ENCODE peak calls at places on chromosomes 13 and 19, in seven cellular contexts. One of them, this sample, is unnamed.

GRCh38 chr19:17090501-17091074 is 15.0 kb downstream of the MYO9B start:
- DNase-seq in GM04504: no peak
- DNase-seq in DMS79 treated with DMSO at 0.1 percent for 48 hours: no peak
- DNase-seq in T-helper 17 cell: no peak
- DNase-seq in activated naive CD4-positive, alpha-beta T cell treated with anti-CD3 and anti-CD28 coated beads, Interleukin-2, amount 10 ng/mL, durations not matched to agents 7 days and 5 days: no peak
- DNase-seq in iPS-NIHi11: no peak
- DNase-seq in colonic mucosa: no peak
- DNase-seq in this sample: no peak

GRCh38 chr19:58047672-58048071 is 11.4 kb upstream of the ZNF135 start:
- DNase-seq in GM04504: no peak
- DNase-seq in DMS79 treated with DMSO at 0.1 percent for 48 hours: no peak
- DNase-seq in T-helper 17 cell: no peak
- DNase-seq in activated naive CD4-positive, alpha-beta T cell treated with anti-CD3 and anti-CD28 coated beads, Interleukin-2, amount 10 ng/mL, durations not matched to agents 7 days and 5 days: no peak
- DNase-seq in iPS-NIHi11: no peak
- DNase-seq in colonic mucosa: no peak
- DNase-seq in this sample: no peak

GRCh38 chr13:97395437-97396136 is 38.4 kb upstream of the RAP2A start:
- DNase-seq in GM04504: no peak
- DNase-seq in DMS79 treated with DMSO at 0.1 percent for 48 hours: no peak
- DNase-seq in T-helper 17 cell: no peak
- DNase-seq in activated naive CD4-positive, alpha-beta T cell treated with anti-CD3 and anti-CD28 coated beads, Interleukin-2, amount 10 ng/mL, durations not matched to agents 7 days and 5 days: no peak
- DNase-seq in iPS-NIHi11: no peak
- DNase-seq in colonic mucosa: no peak
- DNase-seq in this sample: no peak

GRCh38 chr13:101003566-101003965 is 329.0 kb upstream of the TMTC4 start:
- DNase-seq in GM04504: no peak
- DNase-seq in DMS79 treated with DMSO at 0.1 percent for 48 hours: no peak
- DNase-seq in T-helper 17 cell: no peak
- DNase-seq in activated naive CD4-positive, alpha-beta T cell treated with anti-CD3 and anti-CD28 coated beads, Interleukin-2, amount 10 ng/mL, durations not matched to agents 7 days and 5 days: no peak
- DNase-seq in iPS-NIHi11: no peak
- DNase-seq in colonic mucosa: no peak
- DNase-seq in this sample: no peak

GRCh38 chr13:38908574-38908973 is 82.1 kb downstream of the STOML3 start:
- DNase-seq in GM04504: no peak
- DNase-seq in DMS79 treated with DMSO at 0.1 percent for 48 hours: no peak
- DNase-seq in T-helper 17 cell: no peak
- DNase-seq in activated naive CD4-positive, alpha-beta T cell treated with anti-CD3 and anti-CD28 coated beads, Interleukin-2, amount 10 ng/mL, durations not matched to agents 7 days and 5 days: no peak
- DNase-seq in iPS-NIHi11: no peak
- DNase-seq in colonic mucosa: no peak
- DNase-seq in this sample: no peak

GRCh38 chr19:50688766-50689165 is 30.8 kb downstream of the SHANK1 start:
- DNase-seq in GM04504: no peak
- DNase-seq in DMS79 treated with DMSO at 0.1 percent for 48 hours: no peak
- DNase-seq in T-helper 17 cell: no peak
- DNase-seq in activated naive CD4-positive, alpha-beta T cell treated with anti-CD3 and anti-CD28 coated beads, Interleukin-2, amount 10 ng/mL, durations not matched to agents 7 days and 5 days: no peak
- DNase-seq in iPS-NIHi11: no peak
- DNase-seq in colonic mucosa: no peak
- DNase-seq in this sample: no peak

GRCh38 chr13:113976711-113977684 is 3.1 kb upstream of the C13orf46 start:
- DNase-seq in GM04504: peak; percentile 49
- DNase-seq in DMS79 treated with DMSO at 0.1 percent for 48 hours: no peak
- DNase-seq in T-helper 17 cell: no peak
- DNase-seq in activated naive CD4-positive, alpha-beta T cell treated with anti-CD3 and anti-CD28 coated beads, Interleukin-2, amount 10 ng/mL, durations not matched to agents 7 days and 5 days: no peak
- DNase-seq in iPS-NIHi11: peak; percentile 64
- DNase-seq in colonic mucosa: no peak
- DNase-seq in this sample: no peak

GRCh38 chr13:23692816-23693215 is 122.6 kb downstream of the TNFRSF19 start:
- DNase-seq in GM04504: no peak
- DNase-seq in DMS79 treated with DMSO at 0.1 percent for 48 hours: no peak
- DNase-seq in T-helper 17 cell: no peak
- DNase-seq in activated naive CD4-positive, alpha-beta T cell treated with anti-CD3 and anti-CD28 coated beads, Interleukin-2, amount 10 ng/mL, durations not matched to agents 7 days and 5 days: no peak
- DNase-seq in iPS-NIHi11: no peak
- DNase-seq in colonic mucosa: no peak
- DNase-seq in this sample: no peak

This sample was measured in effector CD4-positive, alpha-beta T cell.